ENCODE peak calls at places on chromosomes 5 and 9, in six cellular contexts. M is NCI-H524 treated with DMSO at 0.1 percent for 48 hours, E is pulmonary artery endothelial cell, Z is cardiac muscle cell, I is tibial nerve, N is ovary. K is an unnamed sample.

GRCh38 chr9:31677415-31677814 is 707.0 kb upstream of the ACO1 start:
- DNase-seq in N (no peak), E (no peak), M (no peak), Z (no peak), I (no peak), K (no peak)

GRCh38 chr9:137085918-137086530 is 761 bp upstream of the MAN1B1 start:
- DNase-seq in M (no peak), Z (peak), I (peak), N (no peak), E (no peak), K (peak)

GRCh38 chr5:114412509-114413171 is 50.8 kb downstream of the KCNN2 start:
- DNase-seq in N (no peak), M (no peak), E (no peak), I (no peak), Z (no peak), K (no peak)

GRCh38 chr9:134208981-134209725 is 44.8 kb upstream of the RNU6ATAC start:
- DNase-seq in Z (no peak), I (no peak), N (peak), E (no peak), M (no peak), K (peak)

GRCh38 chr9:129235931-129236331 is 57.9 kb upstream of the IER5L start:
- DNase-seq in I (no peak), E (no peak), M (no peak), N (peak), Z (no peak), K (peak)

GRCh38 chr5:132426525-132427138 is 57.1 kb downstream of the SLC22A5 start:
- DNase-seq in E (no peak), I (peak), M (no peak), N (peak), Z (no peak), K (peak)

GRCh38 chr5:167902298-167902697 is 389.1 kb upstream of the WWC1 start:
- DNase-seq in E (no peak), Z (no peak), M (no peak), N (no peak), I (no peak), K (no peak)

GRCh38 chr5:141420855-141421488 is at the start of gene PCDHGA11:
- DNase-seq in I (no peak), E (no peak), M (no peak), N (no peak), Z (no peak), K (no peak)

GRCh38 chr5:180315762-180316212 is 23.9 kb upstream of the MAPK9 start:
- DNase-seq in I (peak), N (peak), E (no peak), Z (peak), M (no peak), K (peak)

GRCh38 chr5:179795863-179796833 is 2.4 kb downstream of the LTC4S start:
- DNase-seq in I (peak), M (no peak), N (peak), E (no peak), Z (peak), K (peak)